ENCODE peak calls at places on chromosomes 11 and 22, in nine cellular contexts. V, T, Z, S, D, F, E, Q and O are unnamed samples.

GRCh38 chr11:59076876-59077571 is 9.1 kb upstream of the GLYATL1B start:
- DNase-seq in V (no peak), T (no peak), Z (peak; percentile 9), S (no peak), D (no peak), F (no peak), E (no peak), Q (no peak), O (no peak)

GRCh38 chr11:16154715-16155396 is 201.5 kb downstream of the SOX6 start:
- DNase-seq in V (peak; percentile 28), T (no peak), Z (no peak), S (no peak), D (peak; percentile 93), F (no peak), E (no peak), Q (no peak), O (no peak)

GRCh38 chr22:35275580-35275979 is 18.3 kb downstream of the HMGXB4 start:
- DNase-seq in V (no peak), T (no peak), Z (no peak), S (no peak), D (no peak), F (no peak), E (no peak), Q (no peak), O (no peak)

GRCh38 chr11:119752946-119753345 is 23.9 kb upstream of the NECTIN1 start:
- DNase-seq in V (no peak), T (no peak), Z (no peak), S (no peak), D (no peak), F (no peak), E (no peak), Q (no peak), O (no peak)

GRCh38 chr11:87405843-87406242 is 368.1 kb downstream of the TMEM135 start:
- DNase-seq in V (no peak), T (no peak), Z (no peak), S (no peak), D (no peak), F (no peak), E (peak; percentile 39), Q (no peak), O (no peak)

GRCh38 chr11:107696140-107696539 is 15.7 kb downstream of the SLN start:
- DNase-seq in V (peak; percentile 35), T (no peak), Z (no peak), S (no peak), D (no peak), F (no peak), E (peak; percentile 90), Q (peak; percentile 77), O (no peak)

GRCh38 chr11:3341298-3341697 is 37.6 kb downstream of the ZNF195 start:
- DNase-seq in V (no peak), T (peak; percentile 61), Z (peak; percentile 71), S (peak; percentile 92), D (peak; percentile 28), F (no peak), E (peak; percentile 43), Q (peak; percentile 18), O (peak; percentile 65)

GRCh38 chr11:30789270-30789669 is 203.1 kb upstream of the MPPED2 start:
- DNase-seq in V (no peak), T (no peak), Z (no peak), S (no peak), D (no peak), F (no peak), E (no peak), Q (no peak), O (no peak)

GRCh38 chr22:37681556-37682049 is 4.5 kb upstream of the NOL12 start:
- DNase-seq in V (no peak), T (peak; percentile 67), Z (peak; percentile 86), S (peak; percentile 88), D (peak; percentile 64), F (no peak), E (peak; percentile 59), Q (peak; percentile 62), O (peak; percentile 82)

GRCh38 chr22:44669725-44670027 is 32.3 kb upstream of the PRR5 start:
- DNase-seq in V (peak; percentile 14), T (peak; percentile 47), Z (peak; percentile 44), S (peak; percentile 70), D (no peak), F (no peak), E (no peak), Q (no peak), O (peak; percentile 69)

GRCh38 chr11:58939277-58939676 is at the start of gene GLYATL1:
- DNase-seq in V (no peak), T (no peak), Z (no peak), S (no peak), D (no peak), F (no peak), E (no peak), Q (no peak), O (no peak)

GRCh38 chr11:58844600-58844999 is at the start of gene GLYATL2:
- DNase-seq in V (no peak), T (no peak), Z (no peak), S (no peak), D (no peak), F (no peak), E (no peak), Q (no peak), O (no peak)

GRCh38 chr11:129021295-129021694 is 78.6 kb upstream of the TP53AIP1 start:
- DNase-seq in V (no peak), T (no peak), Z (peak; percentile 11), S (no peak), D (no peak), F (no peak), E (no peak), Q (no peak), O (no peak)
- H3K4me3 ChIP-seq in V (no peak overlapping the region), T (no peak overlapping the region), Z (no peak overlapping the region), S (no peak overlapping the region), D (no peak overlapping the region), F (no peak overlapping the region), E (no peak overlapping the region), Q (no peak overlapping the region), O (no peak overlapping the region)

GRCh38 chr22:28711341-28711740 is 30.3 kb downstream of the CHEK2 start:
- DNase-seq in V (no peak), T (no peak), Z (no peak), S (no peak), D (no peak), F (no peak), E (peak; percentile 60), Q (no peak), O (no peak)

GRCh38 chr22:28714043-28714442 is 27.6 kb downstream of the CHEK2 start:
- DNase-seq in V (no peak), T (no peak), Z (no peak), S (no peak), D (no peak), F (no peak), E (peak; percentile 38), Q (no peak), O (no peak)

GRCh38 chr22:28710112-28710888 is 30.7 kb upstream of the TTC28 start:
- DNase-seq in V (no peak), T (no peak), Z (no peak), S (no peak), D (peak; percentile 13), F (no peak), E (peak; percentile 82), Q (no peak), O (peak; percentile 42)

GRCh38 chr22:28710889-28711285 is 30.7 kb downstream of the CHEK2 start:
- DNase-seq in V (no peak), T (no peak), Z (no peak), S (no peak), D (no peak), F (no peak), E (peak; percentile 90), Q (no peak), O (peak; percentile 34)

GRCh38 chr22:28711820-28712777 is 29.5 kb downstream of the CHEK2 start:
- DNase-seq in V (peak; percentile 28), T (no peak), Z (peak; percentile 16), S (no peak), D (peak; percentile 97), F (no peak), E (peak; percentile 55), Q (no peak), O (no peak)
- TF ChIP-seq MAX in V (peak; percentile 44), T (no peak), Z (no peak), S (no peak), D (no peak), F (no peak), E (no peak), Q (no peak), O (peak; percentile 22)

GRCh38 chr11:10693509-10694071 is at the start of gene IRAG1:
- DNase-seq in V (no peak), T (no peak), Z (no peak), S (no peak), D (no peak), F (no peak), E (no peak), Q (no peak), O (peak; percentile 63)
- H3K4me3 ChIP-seq in V (no peak within 1 kb of the TSS), T (no peak within 1 kb of the TSS), Z (no peak within 1 kb of the TSS), S (no peak within 1 kb of the TSS), D (no peak within 1 kb of the TSS), F (no peak within 1 kb of the TSS), E (no peak within 1 kb of the TSS), Q (no peak within 1 kb of the TSS), O (no peak within 1 kb of the TSS)

GRCh38 chr11:128496684-128497056 is 90.7 kb downstream of the ETS1 start:
- DNase-seq in V (peak; percentile 54), T (no peak), Z (peak; percentile 94), S (no peak), D (no peak), F (no peak), E (no peak), Q (no peak), O (no peak)
- TF ChIP-seq MAX in V (no peak), T (no peak), Z (no peak), S (no peak), D (no peak), F (no peak), E (no peak), Q (no peak), O (no peak)

GRCh38 chr22:41844513-41844912 is 11.6 kb downstream of the SREBF2 start:
- DNase-seq in V (no peak), T (no peak), Z (no peak), S (no peak), D (no peak), F (no peak), E (no peak), Q (no peak), O (no peak)

GRCh38 chr22:41845380-41846267 is 12.7 kb downstream of the SREBF2 start:
- DNase-seq in V (no peak), T (peak; percentile 63), Z (no peak), S (no peak), D (no peak), F (no peak), E (no peak), Q (no peak), O (no peak)

GRCh38 chr22:41848468-41848867 is 15.6 kb downstream of the SREBF2 start:
- DNase-seq in V (no peak), T (no peak), Z (peak; percentile 94), S (no peak), D (no peak), F (no peak), E (no peak), Q (no peak), O (no peak)

GRCh38 chr22:41846268-41847002 is 13.5 kb downstream of the SREBF2 start:
- DNase-seq in V (no peak), T (peak; percentile 16), Z (no peak), S (no peak), D (no peak), F (no peak), E (peak; percentile 25), Q (no peak), O (no peak)

DNA sequence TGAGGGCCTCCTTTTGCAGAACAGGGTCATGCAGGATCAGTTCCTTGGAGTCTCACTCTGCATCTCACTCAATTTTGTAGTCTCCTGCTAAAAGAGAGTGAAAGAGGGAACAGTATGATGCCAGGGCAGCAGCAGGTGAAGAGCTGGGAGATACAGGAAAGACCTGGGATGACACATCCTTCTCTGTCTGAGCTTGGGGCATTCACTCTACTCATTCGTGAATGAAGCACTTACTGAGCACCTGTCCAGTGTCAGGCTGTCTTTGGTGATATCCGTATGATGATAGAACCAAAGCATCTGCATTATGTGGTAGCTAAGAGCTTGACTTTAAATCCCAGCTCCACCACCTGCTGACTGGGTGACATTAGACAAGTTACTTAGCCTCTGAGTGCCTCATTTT is 14.4 kb downstream of the SREBF2 start:
- DNase-seq in V (no peak), T (no peak), Z (no peak), S (no peak), D (no peak), F (no peak), E (no peak), Q (no peak), O (no peak)
- H3K4me3 ChIP-seq in V (no peak overlapping the region), T (no peak overlapping the region), Z (no peak overlapping the region), S (no peak overlapping the region), D (no peak overlapping the region), F (no peak overlapping the region), E (no peak overlapping the region), Q (no peak overlapping the region), O (no peak overlapping the region)